ENCODE peak calls at places on chromosomes 4 and X, in seven cellular contexts. L is Caco-2; Z is GM06990; Y is DND-41; P is cardiac muscle cell; C is CD8-positive, alpha-beta T cell; J is epithelial cell of esophagus. W is an unnamed sample.

GRCh38 chrX:40145001-40145631 is 47.4 kb upstream of the BCOR start:
- DNase-seq in L (no peak), Z (no peak), Y (peak; percentile 27), P (no peak), C (no peak), J (peak; percentile 36), W (no peak)

GRCh38 chrX:155263854-155264628 is at the start of gene RAB39B:
- DNase-seq in L (peak; percentile 56), Z (peak; percentile 77), Y (peak; percentile 79), P (peak; percentile 61), C (peak; percentile 77), J (peak; percentile 75), W (peak; percentile 79)

GRCh38 chrX:53163436-53163835 is 61.6 kb downstream of the KDM5C start:
- DNase-seq in L (no peak), Z (no peak), Y (no peak), P (no peak), C (no peak), J (no peak), W (no peak)

GRCh38 chr4:42331914-42332368 is 65.3 kb upstream of the SHISA3 start:
- DNase-seq in L (no peak), Z (peak; percentile 65), Y (no peak), P (peak; percentile 61), C (no peak), J (peak; percentile 21), W (peak; percentile 33)

GRCh38 chrX:73916931-73917657 is 354.1 kb downstream of the CHIC1 start:
- DNase-seq in L (peak; percentile 37), Z (no peak), Y (no peak), P (peak; percentile 95), C (no peak), J (peak; percentile 76), W (no peak)

GRCh38 chr4:164956766-164957643 is 20.5 kb downstream of the TRIM61 start:
- DNase-seq in L (no peak), Z (peak; percentile 80), Y (no peak), P (peak; percentile 80), C (peak; percentile 86), J (peak; percentile 76), W (peak; percentile 94)

GRCh38 chr4:147336252-147336651 is 144.6 kb upstream of the EDNRA start:
- DNase-seq in L (no peak), Z (no peak), Y (no peak), P (peak; percentile 32), C (no peak), J (peak; percentile 41), W (no peak)

GRCh38 chrX:39808471-39808917 is 289.3 kb downstream of the BCOR start:
- DNase-seq in L (no peak), Z (no peak), Y (no peak), P (peak; percentile 86), C (no peak), J (no peak), W (no peak)

GRCh38 chr4:170089743-170090666 is at the start of gene AADAT:
- DNase-seq in L (peak; percentile 87), Z (peak; percentile 11), Y (no peak), P (peak; percentile 82), C (no peak), J (peak; percentile 57), W (peak; percentile 3)

GRCh38 chr4:140641789-140642439 is 73.2 kb upstream of the UCP1 start:
- DNase-seq in L (no peak), Z (no peak), Y (no peak), P (peak; percentile 10), C (no peak), J (no peak), W (no peak)

GRCh38 chr4:1115528-1116293 is 2.3 kb upstream of the RNF212 start:
- DNase-seq in L (no peak), Z (no peak), Y (no peak), P (no peak), C (no peak), J (peak; percentile 59), W (no peak)

GRCh38 chr4:1112821-1113182 is 562 bp downstream of the RNF212 start:
- DNase-seq in L (no peak), Z (no peak), Y (no peak), P (no peak), C (no peak), J (no peak), W (no peak)

GRCh38 chr4:1112174-1112820 is 1.1 kb downstream of the RNF212 start:
- DNase-seq in L (no peak), Z (no peak), Y (no peak), P (no peak), C (no peak), J (no peak), W (no peak)

GRCh38 chr4:1113311-1114009 is at the start of gene RNF212:
- DNase-seq in L (no peak), Z (peak; percentile 69), Y (no peak), P (peak; percentile 32), C (peak; percentile 58), J (no peak), W (no peak)

DNA sequence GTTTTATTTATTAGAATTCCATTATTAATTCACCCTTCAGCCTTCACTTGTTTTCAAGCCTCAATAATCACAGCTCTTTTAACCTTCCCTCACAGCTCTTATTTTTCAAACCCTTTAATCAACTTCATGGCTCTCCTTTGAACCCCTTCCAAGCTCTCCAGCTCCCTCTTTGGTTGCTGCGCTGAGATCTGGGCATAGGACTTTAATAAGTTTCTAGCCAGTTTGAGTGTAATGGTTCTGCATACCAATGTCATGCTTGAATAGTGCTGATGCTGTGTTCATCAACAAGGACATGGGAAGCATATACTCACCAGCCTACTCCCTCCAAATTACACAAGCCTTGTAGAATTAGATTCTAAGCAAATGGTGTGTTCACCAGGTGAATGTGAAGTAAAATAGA is 3.5 kb upstream of the RNF212 start:
- DNase-seq in L (no peak), Z (no peak), Y (no peak), P (peak; percentile 17), C (no peak), J (no peak), W (no peak)
- TF ChIP-seq CTCF in L (no peak), Z (no peak), Y (no peak), P (no peak), C (no peak), J (no peak), W (no peak)

GRCh38 chrX:27889878-27890277 is 82.1 kb downstream of the MAGEB10 start:
- DNase-seq in L (no peak), Z (no peak), Y (no peak), P (no peak), C (no peak), J (no peak), W (no peak)

GRCh38 chrX:27884654-27885053 is 76.9 kb downstream of the MAGEB10 start:
- DNase-seq in L (no peak), Z (no peak), Y (no peak), P (no peak), C (no peak), J (no peak), W (peak; percentile 7)

GRCh38 chrX:27893211-27893610 is 85.4 kb downstream of the MAGEB10 start:
- DNase-seq in L (no peak), Z (no peak), Y (no peak), P (no peak), C (no peak), J (no peak), W (no peak)

GRCh38 chrX:27893871-27894270 is 86.1 kb downstream of the MAGEB10 start:
- DNase-seq in L (no peak), Z (no peak), Y (no peak), P (no peak), C (no peak), J (no peak), W (no peak)

GRCh38 chrX:27890611-27891010 is 82.8 kb downstream of the MAGEB10 start:
- DNase-seq in L (no peak), Z (no peak), Y (no peak), P (peak; percentile 60), C (no peak), J (peak; percentile 70), W (no peak)
- H3K4me3 ChIP-seq in L (no peak overlapping the region), Z (no peak overlapping the region), Y (no peak overlapping the region), P (no peak overlapping the region), C (no peak overlapping the region), J (no peak overlapping the region), W (no peak overlapping the region)

GRCh38 chr4:82201805-82202636 is 171.8 kb downstream of the HNRNPD start:
- DNase-seq in L (peak; percentile 63), Z (no peak), Y (peak; percentile 62), P (peak; percentile 78), C (no peak), J (peak; percentile 64), W (peak; percentile 53)
- TF ChIP-seq CTCF in L (peak; percentile 84), Z (peak; percentile 74), Y (peak; percentile 85), P (peak; percentile 76), C (peak; percentile 75), J (peak; percentile 69), W (peak; percentile 67)

DNA sequence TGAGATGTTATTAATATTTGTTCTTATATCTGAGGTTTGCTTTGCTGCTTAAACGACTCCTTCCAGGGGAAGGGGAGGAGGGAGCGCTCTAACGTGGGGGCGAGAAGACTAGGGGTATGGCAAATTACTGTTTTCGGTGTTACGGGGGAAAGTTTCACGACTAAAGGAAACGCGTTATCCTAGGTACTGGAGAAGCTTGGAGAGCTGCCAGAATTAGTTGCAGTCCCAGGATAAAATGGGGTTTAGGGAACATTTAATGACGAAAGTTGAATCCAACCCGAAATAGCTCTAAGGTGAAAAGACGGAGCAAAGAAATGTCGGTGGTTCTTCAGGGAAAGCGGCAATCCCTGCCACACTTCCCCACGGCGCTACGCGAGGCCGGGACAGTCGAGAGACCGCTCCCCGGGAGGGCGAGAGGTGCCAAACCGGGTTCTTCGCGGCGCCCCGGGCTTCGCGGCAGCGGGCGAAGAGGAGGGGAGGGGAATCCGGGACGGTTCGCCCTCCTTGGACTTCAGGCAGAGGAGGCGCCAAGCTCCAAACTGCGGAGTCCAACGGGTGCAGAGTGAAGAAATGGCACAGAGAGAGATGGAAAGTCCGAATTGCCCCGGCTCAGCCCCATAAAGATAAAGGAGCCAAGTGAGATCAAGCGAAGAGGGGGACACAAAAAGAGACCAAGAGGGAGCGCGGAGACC is 719 bp downstream of the THOC2 start:
- DNase-seq in L (peak; percentile 40), Z (peak; percentile 35), Y (peak; percentile 8), P (peak; percentile 40), C (no peak), J (peak; percentile 15), W (peak; percentile 3)
- H3K4me3 ChIP-seq in L (peak overlapping the region; percentile 63), Z (peak overlapping the region; percentile 68), Y (peak overlapping the region; percentile 91), P (peak overlapping the region; percentile 82), C (peak overlapping the region; percentile 79), J (peak overlapping the region; percentile 79), W (peak overlapping the region; percentile 78)

GRCh38 chr4:141860974-141861373 is 224.6 kb downstream of the IL15 start:
- DNase-seq in L (no peak), Z (no peak), Y (no peak), P (no peak), C (no peak), J (peak; percentile 33), W (peak; percentile 5)
- TF ChIP-seq CTCF in L (no peak), Z (no peak), Y (no peak), P (no peak), C (no peak), J (peak; percentile 53), W (no peak)